ENCODE peak calls at places on chromosomes 12 and 14, in six cellular contexts. One of them, this sample, is unnamed.

GRCh38 chr12:128879898-128880764 is 26.9 kb downstream of the GLT1D1 start:
- DNase-seq in dorsolateral prefrontal cortex: no peak
- DNase-seq in A549: no peak
- DNase-seq in fibroblast of the aortic adventitia: no peak
- DNase-seq in omental fat pad: no peak
- DNase-seq in heart right ventricle: no peak
- DNase-seq in this sample: no peak

GRCh38 chr12:105271364-105271763 is 35.4 kb upstream of the APPL2 start:
- DNase-seq in dorsolateral prefrontal cortex: no peak
- DNase-seq in A549: no peak
- DNase-seq in fibroblast of the aortic adventitia: no peak
- DNase-seq in omental fat pad: no peak
- DNase-seq in heart right ventricle: no peak
- DNase-seq in this sample: no peak

GRCh38 chr12:64912501-64912900 is 88.1 kb downstream of the TBC1D30 start:
- DNase-seq in dorsolateral prefrontal cortex: no peak
- DNase-seq in A549: no peak
- DNase-seq in fibroblast of the aortic adventitia: peak
- DNase-seq in omental fat pad: no peak
- DNase-seq in heart right ventricle: no peak
- DNase-seq in this sample: no peak

GRCh38 chr14:89858084-89858483 is 96.4 kb downstream of the EFCAB11 start:
- DNase-seq in dorsolateral prefrontal cortex: no peak
- DNase-seq in A549: no peak
- DNase-seq in fibroblast of the aortic adventitia: no peak
- DNase-seq in omental fat pad: no peak
- DNase-seq in heart right ventricle: no peak
- DNase-seq in this sample: no peak

GRCh38 chr12:51827925-51828818 is 20.3 kb downstream of the FIGNL2 start:
- DNase-seq in dorsolateral prefrontal cortex: no peak
- DNase-seq in A549: peak
- DNase-seq in fibroblast of the aortic adventitia: peak
- DNase-seq in omental fat pad: no peak
- DNase-seq in heart right ventricle: no peak
- DNase-seq in this sample: no peak

GRCh38 chr12:11706509-11707331 is 57.2 kb downstream of the ETV6 start:
- DNase-seq in dorsolateral prefrontal cortex: no peak
- DNase-seq in A549: no peak
- DNase-seq in fibroblast of the aortic adventitia: no peak
- DNase-seq in omental fat pad: no peak
- DNase-seq in heart right ventricle: no peak
- DNase-seq in this sample: peak

GRCh38 chr12:110084314-110085015 is 36.1 kb upstream of the C12orf76 start:
- DNase-seq in dorsolateral prefrontal cortex: no peak
- DNase-seq in A549: peak
- DNase-seq in fibroblast of the aortic adventitia: no peak
- DNase-seq in omental fat pad: no peak
- DNase-seq in heart right ventricle: no peak
- DNase-seq in this sample: no peak

GRCh38 chr12:89775336-89776005 is 66.8 kb upstream of the ATP2B1 start:
- DNase-seq in dorsolateral prefrontal cortex: no peak
- DNase-seq in A549: peak
- DNase-seq in fibroblast of the aortic adventitia: peak
- DNase-seq in omental fat pad: no peak
- DNase-seq in heart right ventricle: no peak
- DNase-seq in this sample: peak

GRCh38 chr14:95897280-95897679 is 20.6 kb downstream of the TUNAR start:
- DNase-seq in dorsolateral prefrontal cortex: no peak
- DNase-seq in A549: no peak
- DNase-seq in fibroblast of the aortic adventitia: no peak
- DNase-seq in omental fat pad: no peak
- DNase-seq in heart right ventricle: no peak
- DNase-seq in this sample: no peak

GRCh38 chr14:41302776-41303175 is 303.9 kb upstream of the LRFN5 start:
- DNase-seq in dorsolateral prefrontal cortex: no peak
- DNase-seq in A549: no peak
- DNase-seq in fibroblast of the aortic adventitia: no peak
- DNase-seq in omental fat pad: no peak
- DNase-seq in heart right ventricle: no peak
- DNase-seq in this sample: no peak

GRCh38 chr12:121911824-121912585 is 6.4 kb upstream of the CFAP251 start:
- DNase-seq in dorsolateral prefrontal cortex: no peak
- DNase-seq in A549: no peak
- DNase-seq in fibroblast of the aortic adventitia: no peak
- DNase-seq in omental fat pad: no peak
- DNase-seq in heart right ventricle: no peak
- DNase-seq in this sample: no peak

GRCh38 chr14:94004015-94004414 is 6.9 kb downstream of the CCDC197 start:
- DNase-seq in dorsolateral prefrontal cortex: no peak
- DNase-seq in A549: no peak
- DNase-seq in fibroblast of the aortic adventitia: no peak
- DNase-seq in omental fat pad: no peak
- DNase-seq in heart right ventricle: no peak
- DNase-seq in this sample: no peak

GRCh38 chr12:95004610-95005009 is 1.1 kb upstream of the NDUFA12 start:
- DNase-seq in dorsolateral prefrontal cortex: no peak
- DNase-seq in A549: no peak
- DNase-seq in fibroblast of the aortic adventitia: peak
- DNase-seq in omental fat pad: no peak
- DNase-seq in heart right ventricle: no peak
- DNase-seq in this sample: no peak

GRCh38 chr14:102182190-102182589 is 42.5 kb downstream of the WDR20 start:
- DNase-seq in dorsolateral prefrontal cortex: no peak
- DNase-seq in A549: no peak
- DNase-seq in fibroblast of the aortic adventitia: peak
- DNase-seq in omental fat pad: no peak
- DNase-seq in heart right ventricle: no peak
- DNase-seq in this sample: no peak

GRCh38 chr12:5723711-5724252 is 221.3 kb downstream of the ANO2 start:
- DNase-seq in dorsolateral prefrontal cortex: no peak
- DNase-seq in A549: no peak
- DNase-seq in fibroblast of the aortic adventitia: no peak
- DNase-seq in omental fat pad: no peak
- DNase-seq in heart right ventricle: no peak
- DNase-seq in this sample: no peak

GRCh38 chr14:102988054-102988453 is 65.6 kb downstream of the AMN start:
- DNase-seq in dorsolateral prefrontal cortex: no peak
- DNase-seq in A549: peak
- DNase-seq in fibroblast of the aortic adventitia: peak
- DNase-seq in omental fat pad: no peak
- DNase-seq in heart right ventricle: no peak
- DNase-seq in this sample: no peak

GRCh38 chr12:41980390-41980789 is 164.3 kb downstream of the GXYLT1 start:
- DNase-seq in dorsolateral prefrontal cortex: no peak
- DNase-seq in A549: no peak
- DNase-seq in fibroblast of the aortic adventitia: no peak
- DNase-seq in omental fat pad: no peak
- DNase-seq in heart right ventricle: no peak
- DNase-seq in this sample: no peak

GRCh38 chr12:31000751-31001150 is 72.9 kb upstream of the DDX11 start:
- DNase-seq in dorsolateral prefrontal cortex: no peak
- DNase-seq in A549: no peak
- DNase-seq in fibroblast of the aortic adventitia: no peak
- DNase-seq in omental fat pad: no peak
- DNase-seq in heart right ventricle: no peak
- DNase-seq in this sample: no peak

GRCh38 chr12:21775130-21775920 is 819 bp upstream of the KCNJ8 start:
- DNase-seq in dorsolateral prefrontal cortex: no peak
- DNase-seq in A549: no peak
- DNase-seq in fibroblast of the aortic adventitia: no peak
- DNase-seq in omental fat pad: no peak
- DNase-seq in heart right ventricle: no peak
- DNase-seq in this sample: no peak

GRCh38 chr12:69440016-69440415 is 30.2 kb upstream of the FRS2 start:
- DNase-seq in dorsolateral prefrontal cortex: no peak
- DNase-seq in A549: no peak
- DNase-seq in fibroblast of the aortic adventitia: no peak
- DNase-seq in omental fat pad: no peak
- DNase-seq in heart right ventricle: no peak
- DNase-seq in this sample: no peak

GRCh38 chr12:112855375-112855774 is 51.4 kb upstream of the OAS1 start:
- DNase-seq in dorsolateral prefrontal cortex: no peak
- DNase-seq in A549: peak
- DNase-seq in fibroblast of the aortic adventitia: no peak
- DNase-seq in omental fat pad: no peak
- DNase-seq in heart right ventricle: no peak
- DNase-seq in this sample: no peak

GRCh38 chr14:39376671-39377403 is 55.4 kb downstream of the FBXO33 start:
- DNase-seq in dorsolateral prefrontal cortex: no peak
- DNase-seq in A549: peak
- DNase-seq in fibroblast of the aortic adventitia: peak
- DNase-seq in omental fat pad: no peak
- DNase-seq in heart right ventricle: no peak
- DNase-seq in this sample: peak

GRCh38 chr12:19779393-19780056 is 340.2 kb downstream of the AEBP2 start:
- DNase-seq in dorsolateral prefrontal cortex: no peak
- DNase-seq in A549: no peak
- DNase-seq in fibroblast of the aortic adventitia: peak
- DNase-seq in omental fat pad: no peak
- DNase-seq in heart right ventricle: peak
- DNase-seq in this sample: no peak

GRCh38 chr12:131606218-131606899 is 104.5 kb upstream of the SFSWAP start:
- DNase-seq in dorsolateral prefrontal cortex: no peak
- DNase-seq in A549: no peak
- DNase-seq in fibroblast of the aortic adventitia: no peak
- DNase-seq in omental fat pad: no peak
- DNase-seq in heart right ventricle: no peak
- DNase-seq in this sample: no peak

GRCh38 chr14:76729195-76729594 is 32.1 kb upstream of the VASH1 start:
- DNase-seq in dorsolateral prefrontal cortex: no peak
- DNase-seq in A549: no peak
- DNase-seq in fibroblast of the aortic adventitia: no peak
- DNase-seq in omental fat pad: no peak
- DNase-seq in heart right ventricle: no peak
- DNase-seq in this sample: no peak

GRCh38 chr14:30679032-30679431 is 56.9 kb downstream of the SCFD1 start:
- DNase-seq in dorsolateral prefrontal cortex: no peak
- DNase-seq in A549: no peak
- DNase-seq in fibroblast of the aortic adventitia: no peak
- DNase-seq in omental fat pad: no peak
- DNase-seq in heart right ventricle: no peak
- DNase-seq in this sample: no peak

GRCh38 chr12:125125271-125125670 is 60.0 kb downstream of the AACS start:
- DNase-seq in dorsolateral prefrontal cortex: no peak
- DNase-seq in A549: peak
- DNase-seq in fibroblast of the aortic adventitia: no peak
- DNase-seq in omental fat pad: no peak
- DNase-seq in heart right ventricle: no peak
- DNase-seq in this sample: peak

GRCh38 chr12:131620946-131621681 is 89.8 kb upstream of the SFSWAP start:
- DNase-seq in dorsolateral prefrontal cortex: peak
- DNase-seq in A549: no peak
- DNase-seq in fibroblast of the aortic adventitia: no peak
- DNase-seq in omental fat pad: no peak
- DNase-seq in heart right ventricle: no peak
- DNase-seq in this sample: no peak

GRCh38 chr12:39632670-39633069 is 13.1 kb upstream of the ABCD2 start:
- DNase-seq in dorsolateral prefrontal cortex: no peak
- DNase-seq in A549: no peak
- DNase-seq in fibroblast of the aortic adventitia: no peak
- DNase-seq in omental fat pad: no peak
- DNase-seq in heart right ventricle: no peak
- DNase-seq in this sample: no peak

DNA sequence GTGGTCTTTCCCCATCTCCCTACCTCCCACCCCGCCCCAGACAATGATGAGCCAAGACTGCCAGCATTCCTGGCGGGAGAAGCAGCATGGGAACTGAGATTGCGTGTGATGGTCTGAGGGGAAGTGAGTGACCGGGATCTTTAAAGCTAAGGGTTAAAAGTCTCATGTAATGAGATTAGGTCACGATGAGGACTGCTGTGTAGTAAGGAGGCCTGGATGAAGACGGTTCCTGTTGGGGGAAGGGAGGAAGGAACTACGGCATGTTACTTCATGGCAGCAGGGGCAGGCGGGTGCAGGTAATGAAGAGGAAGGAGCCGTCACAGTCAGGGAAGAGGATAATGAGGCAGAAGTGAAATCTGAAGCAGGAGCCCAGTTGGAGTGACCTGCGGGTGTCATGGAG is 243.3 kb upstream of the FKBP4 start:
- DNase-seq in dorsolateral prefrontal cortex: no peak
- DNase-seq in A549: no peak
- DNase-seq in fibroblast of the aortic adventitia: no peak
- DNase-seq in omental fat pad: no peak
- DNase-seq in heart right ventricle: no peak
- DNase-seq in this sample: no peak
- TF ChIP-seq CTCF in dorsolateral prefrontal cortex: no peak
- TF ChIP-seq CTCF in A549: no peak
- TF ChIP-seq CTCF in fibroblast of the aortic adventitia: no peak
- TF ChIP-seq CTCF in omental fat pad: no peak
- TF ChIP-seq CTCF in heart right ventricle: no peak
- TF ChIP-seq CTCF in this sample: no peak

GRCh38 chr12:92736605-92737004 is 33.8 kb downstream of the PLEKHG7 start:
- DNase-seq in dorsolateral prefrontal cortex: no peak
- DNase-seq in A549: no peak
- DNase-seq in fibroblast of the aortic adventitia: no peak
- DNase-seq in omental fat pad: no peak
- DNase-seq in heart right ventricle: no peak
- DNase-seq in this sample: no peak

GRCh38 chr12:92739099-92739498 is 36.3 kb downstream of the PLEKHG7 start:
- DNase-seq in dorsolateral prefrontal cortex: no peak
- DNase-seq in A549: peak
- DNase-seq in fibroblast of the aortic adventitia: peak
- DNase-seq in omental fat pad: no peak
- DNase-seq in heart right ventricle: no peak
- DNase-seq in this sample: no peak

GRCh38 chr12:92737855-92738850 is 35.4 kb downstream of the PLEKHG7 start:
- DNase-seq in dorsolateral prefrontal cortex: no peak
- DNase-seq in A549: no peak
- DNase-seq in fibroblast of the aortic adventitia: no peak
- DNase-seq in omental fat pad: no peak
- DNase-seq in heart right ventricle: no peak
- DNase-seq in this sample: no peak

GRCh38 chr12:92730758-92731157 is 28.0 kb downstream of the PLEKHG7 start:
- DNase-seq in dorsolateral prefrontal cortex: no peak
- DNase-seq in A549: no peak
- DNase-seq in fibroblast of the aortic adventitia: no peak
- DNase-seq in omental fat pad: no peak
- DNase-seq in heart right ventricle: no peak
- DNase-seq in this sample: no peak

GRCh38 chr12:92735131-92735721 is 32.4 kb downstream of the PLEKHG7 start:
- DNase-seq in dorsolateral prefrontal cortex: no peak
- DNase-seq in A549: peak
- DNase-seq in fibroblast of the aortic adventitia: peak
- DNase-seq in omental fat pad: no peak
- DNase-seq in heart right ventricle: peak
- DNase-seq in this sample: no peak
- TF ChIP-seq CTCF in dorsolateral prefrontal cortex: no peak
- TF ChIP-seq CTCF in A549: no peak
- TF ChIP-seq CTCF in fibroblast of the aortic adventitia: no peak
- TF ChIP-seq CTCF in omental fat pad: no peak
- TF ChIP-seq CTCF in heart right ventricle: no peak
- TF ChIP-seq CTCF in this sample: no peak

GRCh38 chr14:77991128-77991772 is 178.9 kb upstream of the NRXN3 start:
- DNase-seq in dorsolateral prefrontal cortex: no peak
- DNase-seq in A549: peak
- DNase-seq in fibroblast of the aortic adventitia: no peak
- DNase-seq in omental fat pad: no peak
- DNase-seq in heart right ventricle: no peak
- DNase-seq in this sample: no peak
- TF ChIP-seq CTCF in dorsolateral prefrontal cortex: peak
- TF ChIP-seq CTCF in A549: no peak
- TF ChIP-seq CTCF in fibroblast of the aortic adventitia: no peak
- TF ChIP-seq CTCF in omental fat pad: no peak
- TF ChIP-seq CTCF in heart right ventricle: no peak
- TF ChIP-seq CTCF in this sample: no peak

GRCh38 chr14:68926236-68926635 is 52.9 kb downstream of the ACTN1 start:
- DNase-seq in dorsolateral prefrontal cortex: no peak
- DNase-seq in A549: peak
- DNase-seq in fibroblast of the aortic adventitia: no peak
- DNase-seq in omental fat pad: no peak
- DNase-seq in heart right ventricle: no peak
- DNase-seq in this sample: no peak
- TF ChIP-seq CTCF in dorsolateral prefrontal cortex: no peak
- TF ChIP-seq CTCF in A549: peak
- TF ChIP-seq CTCF in fibroblast of the aortic adventitia: peak
- TF ChIP-seq CTCF in omental fat pad: no peak
- TF ChIP-seq CTCF in heart right ventricle: no peak
- TF ChIP-seq CTCF in this sample: peak